ENCODE peak calls at places on chromosome 21, in seven cellular contexts. L is omental fat pad, O is HL-60, V is AG10803, U is transverse colon, C is dorsolateral prefrontal cortex, T is fibroblast of the aortic adventitia. D is an unnamed sample.

GRCh38 chr21:29005696-29006095 is 13.0 kb upstream of the LTN1 start:
- DNase-seq in L (no peak), O (no peak), V (peak; percentile 29), U (no peak), C (no peak), T (no peak), D (no peak)

GRCh38 chr21:29342394-29342957 is 43.8 kb downstream of the BACH1 start:
- DNase-seq in L (no peak), O (no peak), V (peak; percentile 92), U (peak; percentile 24), C (no peak), T (peak; percentile 96), D (no peak)

GRCh38 chr21:27590271-27590670 is 623.4 kb upstream of the ADAMTS5 start:
- DNase-seq in L (no peak), O (no peak), V (peak; percentile 95), U (no peak), C (no peak), T (peak; percentile 89), D (no peak)

GRCh38 chr21:43865471-43866181 is 603 bp downstream of the AGPAT3 start:
- DNase-seq in L (peak; percentile 35), O (peak; percentile 14), V (peak; percentile 22), U (peak; percentile 76), C (no peak), T (peak; percentile 20), D (no peak)

GRCh38 chr21:30186242-30186641 is 19.6 kb upstream of the CLDN17 start:
- DNase-seq in L (no peak), O (no peak), V (no peak), U (peak; percentile 19), C (no peak), T (no peak), D (no peak)

GRCh38 chr21:35575280-35575915 is 484.9 kb downstream of the SETD4 start:
- DNase-seq in L (no peak), O (no peak), V (peak; percentile 80), U (no peak), C (no peak), T (peak; percentile 68), D (no peak)

GRCh38 chr21:16634522-16634914 is 878.3 kb upstream of the CXADR start:
- DNase-seq in L (no peak), O (no peak), V (no peak), U (no peak), C (no peak), T (no peak), D (no peak)

GRCh38 chr21:46255166-46255565 is 26.6 kb upstream of the LSS start:
- DNase-seq in L (no peak), O (no peak), V (no peak), U (no peak), C (no peak), T (no peak), D (no peak)

GRCh38 chr21:44024895-44025353 is 12.8 kb downstream of the TRAPPC10 start:
- DNase-seq in L (no peak), O (peak; percentile 54), V (peak; percentile 73), U (peak; percentile 17), C (no peak), T (peak; percentile 79), D (no peak)

GRCh38 chr21:33374080-33374873 is 28.9 kb upstream of the IFNGR2 start:
- DNase-seq in L (no peak), O (no peak), V (peak; percentile 64), U (peak; percentile 70), C (no peak), T (peak; percentile 85), D (no peak)

GRCh38 chr21:16358021-16358420 is 628.2 kb downstream of the USP25 start:
- DNase-seq in L (no peak), O (no peak), V (no peak), U (no peak), C (no peak), T (no peak), D (no peak)

GRCh38 chr21:35428489-35428888 is 379.4 kb upstream of the RUNX1 start:
- DNase-seq in L (no peak), O (no peak), V (peak; percentile 63), U (no peak), C (no peak), T (peak; percentile 31), D (no peak)

GRCh38 chr21:35697321-35697808 is 363.0 kb downstream of the SETD4 start:
- DNase-seq in L (peak; percentile 29), O (no peak), V (peak; percentile 34), U (peak; percentile 46), C (no peak), T (peak; percentile 51), D (no peak)

GRCh38 chr21:46552274-46552673 is 52.6 kb downstream of the S100B start:
- DNase-seq in L (no peak), O (peak; percentile 81), V (no peak), U (no peak), C (no peak), T (no peak), D (no peak)

GRCh38 chr21:43716376-43717165 is 2.4 kb upstream of the PDXK start:
- DNase-seq in L (no peak), O (no peak), V (peak; percentile 82), U (peak; percentile 61), C (no peak), T (no peak), D (no peak)

GRCh38 chr21:23977971-23978370 is 1629.3 kb downstream of the MRPL39 start:
- DNase-seq in L (no peak), O (peak; percentile 21), V (no peak), U (no peak), C (no peak), T (no peak), D (no peak)

GRCh38 chr21:34969431-34970036 is 79.6 kb downstream of the RUNX1 start:
- DNase-seq in L (no peak), O (no peak), V (no peak), U (no peak), C (no peak), T (peak; percentile 59), D (no peak)

GRCh38 chr21:32888971-32889370 is 117.4 kb upstream of the PAXBP1 start:
- DNase-seq in L (no peak), O (no peak), V (peak; percentile 58), U (no peak), C (no peak), T (no peak), D (no peak)

GRCh38 chr21:41283211-41283818 is 33.3 kb upstream of the FAM3B start:
- DNase-seq in L (no peak), O (peak; percentile 33), V (peak; percentile 86), U (peak; percentile 50), C (no peak), T (peak; percentile 94), D (no peak)
- TF ChIP-seq CTCF in L (no peak), O (peak; percentile 77), V (peak; percentile 94), U (peak; percentile 69), C (peak; percentile 76), T (peak; percentile 80), D (peak; percentile 87)

DNA sequence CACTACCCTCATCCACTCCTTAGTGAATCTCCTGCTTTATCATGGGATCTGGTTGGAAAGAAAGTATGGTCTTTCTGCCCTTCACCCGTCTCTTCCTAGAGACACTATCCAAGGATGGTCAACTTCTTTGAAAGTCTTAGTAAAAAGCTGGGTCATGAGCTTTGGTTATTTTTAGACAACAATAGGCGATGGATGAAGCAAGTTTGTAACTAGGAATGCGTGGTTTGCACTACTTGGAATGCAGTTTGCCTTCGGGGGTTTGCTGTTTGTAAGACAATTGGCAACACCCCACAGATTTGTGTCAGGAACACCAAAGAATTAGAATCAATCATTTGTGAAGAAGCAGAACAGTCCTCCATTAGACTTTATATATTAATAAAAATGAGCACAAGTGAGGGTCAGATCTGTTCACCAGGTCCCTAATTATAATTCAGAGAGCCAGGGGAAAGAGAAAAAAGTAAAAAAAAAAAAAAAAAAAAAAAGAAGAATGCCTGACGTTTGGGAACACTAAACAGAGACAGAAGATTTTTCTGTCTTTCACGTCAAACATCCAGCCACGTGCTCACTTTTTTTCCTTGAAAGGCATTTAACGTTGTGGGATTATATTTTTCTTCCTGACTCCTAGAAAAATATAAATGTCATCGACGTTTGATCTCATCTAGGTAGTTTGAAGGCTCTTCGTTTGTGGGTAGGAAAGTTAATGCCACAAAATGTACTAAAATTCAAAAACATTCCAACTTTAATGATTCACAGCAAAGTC is 60.7 kb upstream of the BTG3 start:
- DNase-seq in L (no peak), O (no peak), V (peak; percentile 52), U (no peak), C (no peak), T (peak; percentile 63), D (no peak)
- TF ChIP-seq CTCF in L (no peak), O (no peak), V (no peak), U (no peak), C (no peak), T (no peak), D (no peak)

GRCh38 chr21:36756527-36756926 is 57.6 kb downstream of the SIM2 start:
- DNase-seq in L (no peak), O (no peak), V (peak; percentile 28), U (no peak), C (no peak), T (no peak), D (no peak)

GRCh38 chr21:36753556-36753955 is 54.6 kb downstream of the SIM2 start:
- DNase-seq in L (no peak), O (no peak), V (peak; percentile 56), U (no peak), C (no peak), T (peak; percentile 44), D (no peak)

GRCh38 chr21:36751383-36751782 is 52.5 kb downstream of the SIM2 start:
- DNase-seq in L (no peak), O (no peak), V (no peak), U (no peak), C (no peak), T (no peak), D (no peak)

GRCh38 chr21:36757246-36757645 is 58.3 kb downstream of the SIM2 start:
- DNase-seq in L (no peak), O (no peak), V (no peak), U (no peak), C (no peak), T (no peak), D (no peak)

DNA sequence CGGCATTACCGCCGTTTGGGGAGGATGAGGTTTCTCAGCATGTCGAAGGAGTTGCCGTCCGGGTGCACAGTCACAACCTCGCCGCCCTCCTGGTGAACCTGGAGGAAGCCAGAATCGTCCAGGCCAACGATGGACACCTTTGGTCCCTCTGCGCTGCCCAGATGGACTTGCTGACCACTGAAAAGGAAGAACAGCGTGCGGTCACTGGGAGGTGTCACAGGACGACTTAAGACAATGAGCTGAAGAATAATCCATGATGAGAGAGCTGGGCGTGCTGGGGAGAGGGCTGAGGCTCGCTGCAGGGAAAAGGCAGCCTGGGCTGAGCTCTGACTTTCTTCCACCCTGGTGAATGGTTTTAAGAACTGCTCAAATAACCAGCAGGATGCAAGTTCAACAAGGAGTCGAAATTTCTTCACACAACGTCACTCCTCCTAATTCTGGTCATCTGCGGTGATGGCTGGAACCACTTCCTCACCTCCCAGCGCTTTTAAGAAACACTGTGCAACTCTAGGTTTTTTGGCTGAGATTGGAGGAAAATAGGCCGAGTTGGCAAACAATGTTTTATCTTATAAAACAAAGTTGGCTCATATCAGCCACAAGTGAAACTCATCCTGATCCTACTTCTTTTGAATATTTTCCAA is 55.4 kb downstream of the SIM2 start:
- DNase-seq in L (no peak), O (no peak), V (no peak), U (no peak), C (no peak), T (no peak), D (no peak)
- TF ChIP-seq CTCF in L (no peak), O (no peak), V (no peak), U (no peak), C (no peak), T (no peak), D (no peak)

GRCh38 chr21:31480228-31480627 is 136.2 kb upstream of the TIAM1 start:
- DNase-seq in L (no peak), O (no peak), V (no peak), U (no peak), C (no peak), T (no peak), D (no peak)
- TF ChIP-seq CTCF in L (no peak), O (no peak), V (no peak), U (no peak), C (no peak), T (no peak), D (no peak)

GRCh38 chr21:42309753-42310213 is 5.4 kb downstream of the TFF3 start:
- DNase-seq in L (peak; percentile 62), O (peak; percentile 7), V (no peak), U (peak; percentile 80), C (peak; percentile 50), T (peak; percentile 7), D (no peak)
- TF ChIP-seq CTCF in L (no peak), O (peak; percentile 70), V (peak; percentile 52), U (peak; percentile 70), C (peak; percentile 84), T (peak; percentile 66), D (peak; percentile 83)